ENCODE peak calls at places on chromosomes 11 and 22, in seven cellular contexts. X is heart right ventricle, S is pancreas, R is tibial artery, L is psoas muscle, J is esophagus muscularis mucosa, A is breast epithelium. N is an unnamed sample. For H3K9me3, the result is how much of the 10 kb centered on the place peaks cover.

GRCh38 chr11:113644605-113645004 is 61.5 kb downstream of the TMPRSS5 start:
- DNase-seq in X (no peak), S (no peak), R (no peak), L (no peak), J (no peak), A (no peak), N (no peak)

GRCh38 chr11:44928807-44929206 is 21.9 kb downstream of the TP53I11 start:
- DNase-seq in X (no peak), S (no peak), R (no peak), L (no peak), J (no peak), A (no peak), N (no peak)

GRCh38 chr11:57316017-57316416 is 8.7 kb downstream of the TNKS1BP1 start:
- DNase-seq in X (no peak), S (peak), R (no peak), L (peak), J (no peak), A (no peak), N (no peak)

GRCh38 chr11:65279713-65280459 is 18.1 kb downstream of the POLA2 start:
- DNase-seq in X (no peak), S (no peak), R (no peak), L (peak), J (no peak), A (no peak), N (no peak)

GRCh38 chr22:44091021-44091721 is 67.1 kb downstream of the PARVB start:
- DNase-seq in X (no peak), S (no peak), R (no peak), L (peak), J (no peak), A (no peak), N (no peak)

GRCh38 chr11:16788141-16789060 is 50.0 kb downstream of the C11orf58 start:
- DNase-seq in X (peak), S (peak), R (peak), L (peak), J (no peak), A (peak), N (peak)

GRCh38 chr22:46149998-46150549 is at the start of gene PPARA:
- DNase-seq in X (peak), S (peak), R (peak), L (peak), J (no peak), A (peak), N (peak)

GRCh38 chr22:45212306-45212709 is 28.4 kb downstream of the KIAA0930 start:
- DNase-seq in X (peak), S (peak), R (peak), L (peak), J (no peak), A (peak), N (peak)

GRCh38 chr11:99739464-99740089 is 718.8 kb downstream of the CNTN5 start:
- DNase-seq in X (no peak), S (no peak), R (no peak), L (no peak), J (no peak), A (no peak), N (no peak)

GRCh38 chr22:24146190-24146616 is 35.1 kb upstream of the SUSD2 start:
- DNase-seq in X (no peak), S (peak), R (peak), L (peak), J (no peak), A (no peak), N (peak)
- H3K4me3 ChIP-seq in X (no peak), S (no peak), R (no peak), L (no peak), J (peak), A (peak), N (no peak)

GRCh38 chr11:50412832-50413231 is 380.2 kb downstream of the OR4C45 start:
- DNase-seq in X (no peak), S (no peak), R (no peak), L (peak), J (no peak), A (no peak), N (no peak)
- H3K9me3 ChIP-seq in X (under half), S (under half), R (under half), L (under half), J (under half), A (under half), N (under half)

GRCh38 chr11:11163669-11164377 is 189.2 kb downstream of the CSNK2A3 start:
- DNase-seq in X (no peak), S (no peak), R (no peak), L (no peak), J (no peak), A (no peak), N (no peak)

GRCh38 chr11:11167806-11168205 is 185.2 kb downstream of the CSNK2A3 start:
- DNase-seq in X (no peak), S (no peak), R (no peak), L (no peak), J (peak), A (no peak), N (no peak)

DNA sequence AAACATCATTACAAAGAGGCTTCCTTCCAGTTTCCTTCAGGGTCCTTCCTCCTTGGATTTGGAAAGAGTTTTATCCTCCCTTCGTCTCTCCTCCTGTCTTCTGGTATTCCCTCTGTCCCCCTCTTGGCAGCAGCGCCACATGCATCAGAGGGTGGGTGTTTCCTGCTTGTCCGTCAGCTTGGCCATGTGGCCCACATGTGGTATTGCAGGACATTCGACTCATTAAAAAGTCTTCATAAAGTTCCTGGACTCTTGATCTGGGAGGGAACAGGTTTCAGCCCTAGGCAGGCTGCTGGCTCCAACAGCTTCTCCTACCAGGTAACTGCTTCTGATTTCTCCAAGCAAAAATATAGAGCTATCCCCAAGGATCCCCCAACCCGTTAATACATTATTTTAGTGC is 189.8 kb downstream of the CSNK2A3 start:
- DNase-seq in X (no peak), S (no peak), R (no peak), L (no peak), J (no peak), A (no peak), N (no peak)
- TF ChIP-seq CTCF in X (peak), S (no peak), R (no peak), L (peak), J (no peak), A (no peak), N (no peak)

GRCh38 chr22:21457023-21457787 is 10.0 kb upstream of the TMEM191C start:
- DNase-seq in X (no peak), S (no peak), R (peak), L (peak), J (no peak), A (peak), N (peak)
- H3K4me3 ChIP-seq in X (no peak), S (no peak), R (no peak), L (no peak), J (no peak), A (no peak), N (no peak)

N was measured in lung.